ENCODE peak calls at places on chromosomes 16 and 17, in nine cellular contexts. One of them, this sample, is unnamed.

GRCh38 chr16:81451753-81452680 is 7.4 kb downstream of the CMIP start:
- DNase-seq in ovary: no peak
- DNase-seq in body of pancreas: no peak
- DNase-seq in cardiac muscle cell: no peak
- DNase-seq in stomach: no peak
- DNase-seq in tibial artery: peak; percentile 63
- DNase-seq in pancreas: peak; percentile 56
- DNase-seq in mucosa of descending colon: peak; percentile 77
- DNase-seq in heart right ventricle: no peak
- DNase-seq in this sample: no peak

GRCh38 chr16:69724981-69725479 is 1.3 kb downstream of the NQO1 start:
- DNase-seq in heart right ventricle: no peak
- DNase-seq in ovary: no peak
- DNase-seq in stomach: no peak
- DNase-seq in tibial artery: no peak
- DNase-seq in mucosa of descending colon: no peak
- DNase-seq in body of pancreas: no peak
- DNase-seq in pancreas: no peak
- DNase-seq in cardiac muscle cell: no peak
- DNase-seq in this sample: no peak

GRCh38 chr17:17191346-17191792 is 14.8 kb downstream of the PLD6 start:
- DNase-seq in mucosa of descending colon: no peak
- DNase-seq in body of pancreas: no peak
- DNase-seq in cardiac muscle cell: no peak
- DNase-seq in ovary: no peak
- DNase-seq in pancreas: no peak
- DNase-seq in tibial artery: no peak
- DNase-seq in heart right ventricle: peak; percentile 64
- DNase-seq in stomach: no peak
- DNase-seq in this sample: no peak

GRCh38 chr17:34408439-34408838 is 45.4 kb upstream of the CCL1 start:
- DNase-seq in cardiac muscle cell: no peak
- DNase-seq in ovary: no peak
- DNase-seq in stomach: no peak
- DNase-seq in mucosa of descending colon: no peak
- DNase-seq in heart right ventricle: no peak
- DNase-seq in tibial artery: no peak
- DNase-seq in body of pancreas: no peak
- DNase-seq in pancreas: no peak
- DNase-seq in this sample: no peak

GRCh38 chr16:48903054-48903453 is 293.1 kb upstream of the N4BP1 start:
- DNase-seq in cardiac muscle cell: no peak
- DNase-seq in pancreas: no peak
- DNase-seq in body of pancreas: no peak
- DNase-seq in heart right ventricle: no peak
- DNase-seq in mucosa of descending colon: no peak
- DNase-seq in tibial artery: no peak
- DNase-seq in ovary: no peak
- DNase-seq in stomach: no peak
- DNase-seq in this sample: no peak

GRCh38 chr17:17304521-17304985 is 1.4 kb downstream of the NT5M start:
- DNase-seq in cardiac muscle cell: peak; percentile 43
- DNase-seq in ovary: no peak
- DNase-seq in heart right ventricle: no peak
- DNase-seq in pancreas: no peak
- DNase-seq in tibial artery: no peak
- DNase-seq in mucosa of descending colon: no peak
- DNase-seq in stomach: no peak
- DNase-seq in body of pancreas: no peak
- DNase-seq in this sample: no peak

GRCh38 chr17:74921045-74921681 is 1.9 kb downstream of the USH1G start:
- DNase-seq in heart right ventricle: no peak
- DNase-seq in cardiac muscle cell: no peak
- DNase-seq in tibial artery: no peak
- DNase-seq in pancreas: no peak
- DNase-seq in mucosa of descending colon: no peak
- DNase-seq in stomach: no peak
- DNase-seq in body of pancreas: no peak
- DNase-seq in ovary: no peak
- DNase-seq in this sample: no peak

GRCh38 chr16:70809392-70810060 is 8.6 kb upstream of the VAC14 start:
- DNase-seq in body of pancreas: no peak
- DNase-seq in mucosa of descending colon: no peak
- DNase-seq in heart right ventricle: no peak
- DNase-seq in pancreas: no peak
- DNase-seq in ovary: no peak
- DNase-seq in stomach: no peak
- DNase-seq in tibial artery: no peak
- DNase-seq in cardiac muscle cell: no peak
- DNase-seq in this sample: no peak

GRCh38 chr16:4358831-4359561 is 7.9 kb upstream of the PAM16 start:
- DNase-seq in pancreas: no peak
- DNase-seq in heart right ventricle: peak; percentile 78
- DNase-seq in cardiac muscle cell: peak; percentile 79
- DNase-seq in stomach: peak; percentile 76
- DNase-seq in mucosa of descending colon: peak; percentile 73
- DNase-seq in body of pancreas: peak; percentile 64
- DNase-seq in ovary: peak; percentile 83
- DNase-seq in tibial artery: no peak
- DNase-seq in this sample: peak; percentile 51

GRCh38 chr16:49921791-49922456 is 66.0 kb upstream of the ZNF423 start:
- DNase-seq in cardiac muscle cell: peak; percentile 78
- DNase-seq in mucosa of descending colon: peak; percentile 81
- DNase-seq in tibial artery: peak; percentile 31
- DNase-seq in stomach: peak; percentile 62
- DNase-seq in pancreas: peak; percentile 49
- DNase-seq in ovary: peak; percentile 74
- DNase-seq in body of pancreas: peak; percentile 69
- DNase-seq in heart right ventricle: peak; percentile 43
- DNase-seq in this sample: no peak

GRCh38 chr16:50152386-50152806 is 710 bp upstream of the TENT4B start:
- DNase-seq in heart right ventricle: no peak
- DNase-seq in mucosa of descending colon: no peak
- DNase-seq in pancreas: peak; percentile 42
- DNase-seq in cardiac muscle cell: peak; percentile 34
- DNase-seq in stomach: peak; percentile 49
- DNase-seq in body of pancreas: peak; percentile 40
- DNase-seq in tibial artery: no peak
- DNase-seq in ovary: no peak
- DNase-seq in this sample: no peak

GRCh38 chr17:37842401-37842800 is 81.8 kb upstream of the TBC1D3K start:
- DNase-seq in body of pancreas: no peak
- DNase-seq in cardiac muscle cell: no peak
- DNase-seq in ovary: no peak
- DNase-seq in stomach: no peak
- DNase-seq in mucosa of descending colon: no peak
- DNase-seq in tibial artery: no peak
- DNase-seq in heart right ventricle: no peak
- DNase-seq in pancreas: no peak
- DNase-seq in this sample: no peak

DNA sequence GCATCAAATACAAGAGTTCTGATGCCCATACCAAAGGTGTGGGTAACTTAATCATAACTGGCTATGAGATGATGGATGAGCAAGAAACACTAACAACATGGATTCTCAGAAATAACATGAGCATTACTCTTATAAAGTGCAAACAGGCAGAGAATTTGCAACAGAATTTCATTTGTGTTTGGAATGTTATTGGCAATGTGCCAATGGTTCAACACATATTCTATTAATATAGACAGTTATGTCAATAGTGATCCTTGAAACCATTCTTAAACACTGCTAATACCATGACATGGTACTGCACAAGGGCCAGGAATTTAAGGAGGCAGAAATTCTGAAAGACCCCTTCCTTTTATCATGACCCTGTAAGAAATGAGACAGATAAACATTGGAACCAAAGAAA is 217.1 kb upstream of the WSB1 start:
- DNase-seq in cardiac muscle cell: no peak
- DNase-seq in tibial artery: no peak
- DNase-seq in stomach: no peak
- DNase-seq in body of pancreas: no peak
- DNase-seq in pancreas: no peak
- DNase-seq in ovary: no peak
- DNase-seq in mucosa of descending colon: no peak
- DNase-seq in heart right ventricle: no peak
- DNase-seq in this sample: no peak
- H3K9me3 ChIP-seq in cardiac muscle cell: no peaks in the 10 kb centered on the region
- H3K9me3 ChIP-seq in tibial artery: no peaks in the 10 kb centered on the region
- H3K9me3 ChIP-seq in stomach: no peaks in the 10 kb centered on the region
- H3K9me3 ChIP-seq in body of pancreas: no peaks in the 10 kb centered on the region
- H3K9me3 ChIP-seq in pancreas: no peaks in the 10 kb centered on the region
- H3K9me3 ChIP-seq in ovary: no peaks in the 10 kb centered on the region
- H3K9me3 ChIP-seq in mucosa of descending colon: peaks cover 2% of the 10 kb centered on the region
- H3K9me3 ChIP-seq in heart right ventricle: no peaks in the 10 kb centered on the region
- H3K9me3 ChIP-seq in this sample: no peaks in the 10 kb centered on the region

DNA sequence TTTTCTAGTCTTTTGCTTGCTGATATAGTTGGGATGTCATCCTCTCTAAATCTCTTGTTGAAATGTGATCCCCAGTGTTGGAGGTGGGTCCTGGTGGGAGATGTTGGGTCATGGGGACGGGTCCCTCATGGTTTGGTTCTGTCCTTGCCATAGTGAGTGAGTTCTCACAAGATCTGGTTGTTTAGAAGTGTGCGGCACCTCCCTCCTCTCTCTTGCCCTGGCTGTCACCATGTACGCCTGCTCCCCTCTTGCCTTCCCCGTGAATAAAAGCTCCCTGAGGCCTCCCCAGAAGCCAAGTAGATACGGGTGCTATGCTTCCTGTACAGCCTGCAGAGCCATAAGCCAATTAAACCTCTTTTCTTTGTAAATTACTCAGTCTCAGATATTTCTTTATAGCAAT is 15.2 kb downstream of the IL4R start:
- DNase-seq in tibial artery: no peak
- DNase-seq in cardiac muscle cell: no peak
- DNase-seq in pancreas: no peak
- DNase-seq in body of pancreas: no peak
- DNase-seq in stomach: no peak
- DNase-seq in ovary: no peak
- DNase-seq in mucosa of descending colon: peak; percentile 10
- DNase-seq in heart right ventricle: no peak
- DNase-seq in this sample: no peak
- H3K9me3 ChIP-seq in tibial artery: no peaks in the 10 kb centered on the region
- H3K9me3 ChIP-seq in cardiac muscle cell: no peaks in the 10 kb centered on the region
- H3K9me3 ChIP-seq in pancreas: no peaks in the 10 kb centered on the region
- H3K9me3 ChIP-seq in body of pancreas: no peaks in the 10 kb centered on the region
- H3K9me3 ChIP-seq in stomach: no peaks in the 10 kb centered on the region
- H3K9me3 ChIP-seq in ovary: no peaks in the 10 kb centered on the region
- H3K9me3 ChIP-seq in mucosa of descending colon: no peaks in the 10 kb centered on the region
- H3K9me3 ChIP-seq in heart right ventricle: no peaks in the 10 kb centered on the region
- H3K9me3 ChIP-seq in this sample: peaks cover 4% of the 10 kb centered on the region

GRCh38 chr16:55898592-55898991 is 23.4 kb upstream of the CES5A start:
- DNase-seq in mucosa of descending colon: no peak
- DNase-seq in heart right ventricle: no peak
- DNase-seq in tibial artery: no peak
- DNase-seq in body of pancreas: no peak
- DNase-seq in cardiac muscle cell: no peak
- DNase-seq in pancreas: no peak
- DNase-seq in stomach: no peak
- DNase-seq in ovary: no peak
- DNase-seq in this sample: no peak

GRCh38 chr16:55889518-55889917 is 14.3 kb upstream of the CES5A start:
- DNase-seq in cardiac muscle cell: no peak
- DNase-seq in tibial artery: no peak
- DNase-seq in ovary: no peak
- DNase-seq in body of pancreas: no peak
- DNase-seq in stomach: no peak
- DNase-seq in mucosa of descending colon: no peak
- DNase-seq in heart right ventricle: no peak
- DNase-seq in pancreas: no peak
- DNase-seq in this sample: no peak

DNA sequence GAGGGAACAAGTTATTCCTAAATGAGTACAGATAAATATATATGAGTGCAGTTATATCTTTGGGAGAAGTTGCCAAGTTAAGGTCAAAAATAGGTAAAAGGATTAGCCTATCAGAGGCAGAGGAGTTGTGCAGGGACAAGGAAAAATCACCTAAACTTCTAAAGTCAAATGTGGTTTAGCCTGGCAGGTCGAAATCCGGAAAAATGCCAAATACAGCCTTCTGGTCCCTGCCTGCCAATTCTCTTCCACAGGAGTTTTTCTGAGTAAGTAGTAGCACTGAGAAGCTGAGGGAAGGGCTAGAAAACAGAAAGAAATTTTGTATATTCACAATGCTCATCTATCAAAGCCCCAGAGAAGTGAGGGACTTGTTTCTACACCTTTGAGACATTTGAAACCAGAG is 17.6 kb upstream of the CES5A start:
- DNase-seq in mucosa of descending colon: no peak
- DNase-seq in ovary: no peak
- DNase-seq in heart right ventricle: no peak
- DNase-seq in stomach: no peak
- DNase-seq in pancreas: no peak
- DNase-seq in body of pancreas: no peak
- DNase-seq in cardiac muscle cell: no peak
- DNase-seq in tibial artery: no peak
- DNase-seq in this sample: no peak
- H3K9me3 ChIP-seq in mucosa of descending colon: peaks cover 18% of the 10 kb centered on the region
- H3K9me3 ChIP-seq in ovary: no peaks in the 10 kb centered on the region
- H3K9me3 ChIP-seq in heart right ventricle: peaks cover 65% of the 10 kb centered on the region
- H3K9me3 ChIP-seq in stomach: peaks cover 58% of the 10 kb centered on the region
- H3K9me3 ChIP-seq in pancreas: no peaks in the 10 kb centered on the region
- H3K9me3 ChIP-seq in body of pancreas: no peaks in the 10 kb centered on the region
- H3K9me3 ChIP-seq in cardiac muscle cell: no peaks in the 10 kb centered on the region
- H3K9me3 ChIP-seq in tibial artery: peaks cover 8% of the 10 kb centered on the region
- H3K9me3 ChIP-seq in this sample: no peaks in the 10 kb centered on the region

GRCh38 chr17:52837502-52837901 is 679.0 kb upstream of the CA10 start:
- DNase-seq in body of pancreas: no peak
- DNase-seq in tibial artery: no peak
- DNase-seq in mucosa of descending colon: no peak
- DNase-seq in ovary: no peak
- DNase-seq in heart right ventricle: no peak
- DNase-seq in pancreas: no peak
- DNase-seq in cardiac muscle cell: no peak
- DNase-seq in stomach: no peak
- DNase-seq in this sample: no peak

GRCh38 chr17:52841971-52842370 is 683.5 kb upstream of the CA10 start:
- DNase-seq in ovary: no peak
- DNase-seq in heart right ventricle: no peak
- DNase-seq in pancreas: no peak
- DNase-seq in body of pancreas: no peak
- DNase-seq in stomach: no peak
- DNase-seq in tibial artery: no peak
- DNase-seq in mucosa of descending colon: no peak
- DNase-seq in cardiac muscle cell: no peak
- DNase-seq in this sample: no peak
- H3K9me3 ChIP-seq in ovary: no peaks in the 10 kb centered on the region
- H3K9me3 ChIP-seq in heart right ventricle: no peaks in the 10 kb centered on the region
- H3K9me3 ChIP-seq in pancreas: no peaks in the 10 kb centered on the region
- H3K9me3 ChIP-seq in body of pancreas: no peaks in the 10 kb centered on the region
- H3K9me3 ChIP-seq in stomach: no peaks in the 10 kb centered on the region
- H3K9me3 ChIP-seq in tibial artery: no peaks in the 10 kb centered on the region
- H3K9me3 ChIP-seq in mucosa of descending colon: no peaks in the 10 kb centered on the region
- H3K9me3 ChIP-seq in cardiac muscle cell: no peaks in the 10 kb centered on the region
- H3K9me3 ChIP-seq in this sample: no peaks in the 10 kb centered on the region